ENCODE peak calls at places on chromosome 9, in ten cellular contexts. Q is tibial artery; K is CD4-positive, alpha-beta T cell; O is lung; R is GM23338; G is esophagus squamous epithelium; J is PC-3; A is tibial nerve; T is CD8-positive, alpha-beta T cell; Y is dorsolateral prefrontal cortex. B is an unnamed sample.

GRCh38 chr9:105539452-105539851 is 18.5 kb upstream of the FKTN start:
- DNase-seq in Q (no peak), K (no peak), O (no peak), R (peak; percentile 49), G (no peak), J (peak; percentile 21), A (no peak), T (no peak), Y (no peak), B (no peak)

GRCh38 chr9:137252555-137253506 is 1.7 kb downstream of the STPG3 start:
- DNase-seq in Q (no peak), K (no peak), O (no peak), R (peak; percentile 60), G (no peak), J (no peak), A (no peak), T (no peak), Y (no peak), B (no peak)

GRCh38 chr9:86075132-86075807 is 24.1 kb downstream of the GOLM1 start:
- DNase-seq in Q (no peak), K (no peak), O (no peak), R (no peak), G (no peak), J (no peak), A (no peak), T (no peak), Y (no peak), B (no peak)

GRCh38 chr9:92706218-92706940 is 36.4 kb upstream of the IPPK start:
- DNase-seq in Q (no peak), K (peak; percentile 15), O (no peak), R (peak; percentile 81), G (no peak), J (peak; percentile 60), A (no peak), T (no peak), Y (no peak), B (no peak)

GRCh38 chr9:110669439-110669838 is 848 bp downstream of the MUSK start:
- DNase-seq in Q (no peak), K (no peak), O (no peak), R (no peak), G (no peak), J (peak; percentile 7), A (no peak), T (no peak), Y (no peak), B (peak; percentile 5)

GRCh38 chr9:103530934-103531333 is 535.8 kb downstream of the CYLC2 start:
- DNase-seq in Q (no peak), K (no peak), O (no peak), R (no peak), G (no peak), J (no peak), A (no peak), T (no peak), Y (no peak), B (no peak)

GRCh38 chr9:18294229-18294628 is 179.7 kb upstream of the ADAMTSL1 start:
- DNase-seq in Q (no peak), K (no peak), O (no peak), R (no peak), G (no peak), J (no peak), A (no peak), T (no peak), Y (no peak), B (no peak)

GRCh38 chr9:92406506-92406905 is 2.1 kb upstream of the OGN start:
- DNase-seq in Q (peak; percentile 75), K (peak; percentile 13), O (peak; percentile 31), R (no peak), G (peak; percentile 8), J (no peak), A (peak; percentile 42), T (peak; percentile 24), Y (no peak), B (no peak)

GRCh38 chr9:126515873-126516505 is 97.7 kb upstream of the LMX1B start:
- DNase-seq in Q (no peak), K (no peak), O (no peak), R (no peak), G (no peak), J (no peak), A (no peak), T (no peak), Y (no peak), B (no peak)

GRCh38 chr9:126515001-126515872 is 98.5 kb upstream of the LMX1B start:
- DNase-seq in Q (no peak), K (no peak), O (no peak), R (no peak), G (no peak), J (no peak), A (no peak), T (no peak), Y (no peak), B (no peak)

GRCh38 chr9:126516561-126516935 is 97.2 kb upstream of the LMX1B start:
- DNase-seq in Q (no peak), K (no peak), O (no peak), R (no peak), G (no peak), J (no peak), A (no peak), T (no peak), Y (no peak), B (no peak)

GRCh38 chr9:126513159-126514036 is 100.3 kb upstream of the LMX1B start:
- DNase-seq in Q (no peak), K (no peak), O (no peak), R (no peak), G (no peak), J (peak; percentile 7), A (no peak), T (no peak), Y (no peak), B (no peak)

GRCh38 chr9:126514037-126514821 is 99.5 kb upstream of the LMX1B start:
- DNase-seq in Q (peak; percentile 56), K (no peak), O (peak; percentile 57), R (peak; percentile 87), G (no peak), J (peak; percentile 30), A (peak; percentile 51), T (peak; percentile 47), Y (peak; percentile 52), B (no peak)
- TF ChIP-seq CTCF in Q (peak; percentile 15), K (peak; percentile 42), O (peak; percentile 15), R (peak; percentile 72), G (peak; percentile 33), J (peak; percentile 44), A (peak; percentile 63), T (peak; percentile 34), Y (peak; percentile 21), B (no peak)

GRCh38 chr9:970310-971002 is 6.0 kb upstream of the DMRT3 start:
- DNase-seq in Q (no peak), K (no peak), O (no peak), R (peak; percentile 65), G (no peak), J (no peak), A (no peak), T (no peak), Y (no peak), B (no peak)

GRCh38 chr9:974064-974992 is 2.1 kb upstream of the DMRT3 start:
- DNase-seq in Q (no peak), K (no peak), O (no peak), R (peak; percentile 31), G (no peak), J (no peak), A (no peak), T (no peak), Y (no peak), B (no peak)

GRCh38 chr9:971901-972511 is 4.4 kb upstream of the DMRT3 start:
- DNase-seq in Q (no peak), K (no peak), O (no peak), R (peak; percentile 93), G (no peak), J (no peak), A (no peak), T (no peak), Y (no peak), B (no peak)

GRCh38 chr9:973295-973842 is 3.1 kb upstream of the DMRT3 start:
- DNase-seq in Q (no peak), K (no peak), O (no peak), R (peak; percentile 17), G (no peak), J (no peak), A (no peak), T (no peak), Y (no peak), B (no peak)

GRCh38 chr9:972512-973294 is 3.8 kb upstream of the DMRT3 start:
- DNase-seq in Q (no peak), K (no peak), O (no peak), R (peak; percentile 60), G (no peak), J (no peak), A (no peak), T (no peak), Y (no peak), B (no peak)
- H3K27me3 ChIP-seq in Q (no peaks in the 10 kb centered on the region), K (peaks cover 98% of the 10 kb centered on the region), O (peaks cover 37% of the 10 kb centered on the region), R (peaks cover 100% of the 10 kb centered on the region), G (peaks cover 43% of the 10 kb centered on the region), J (peaks cover 14% of the 10 kb centered on the region), A (peaks cover 2% of the 10 kb centered on the region), T (peaks cover 35% of the 10 kb centered on the region), Y (peaks cover 100% of the 10 kb centered on the region), B (peaks cover 75% of the 10 kb centered on the region)

GRCh38 chr9:135858491-135859185 is 48.7 kb downstream of the CAMSAP1 start:
- DNase-seq in Q (no peak), K (no peak), O (no peak), R (no peak), G (no peak), J (peak; percentile 12), A (no peak), T (no peak), Y (no peak), B (no peak)

GRCh38 chr9:135865531-135865930 is 41.8 kb downstream of the CAMSAP1 start:
- DNase-seq in Q (no peak), K (no peak), O (no peak), R (no peak), G (no peak), J (no peak), A (no peak), T (no peak), Y (no peak), B (no peak)

GRCh38 chr9:135864447-135865049 is 42.8 kb downstream of the CAMSAP1 start:
- DNase-seq in Q (peak; percentile 59), K (peak; percentile 70), O (peak; percentile 50), R (peak; percentile 92), G (no peak), J (peak; percentile 60), A (peak; percentile 80), T (peak; percentile 65), Y (peak; percentile 74), B (no peak)

GRCh38 chr9:135857843-135858242 is 49.5 kb downstream of the CAMSAP1 start:
- DNase-seq in Q (no peak), K (no peak), O (no peak), R (no peak), G (no peak), J (no peak), A (no peak), T (no peak), Y (no peak), B (no peak)

GRCh38 chr9:135862781-135863180 is 44.6 kb downstream of the CAMSAP1 start:
- DNase-seq in Q (no peak), K (no peak), O (no peak), R (no peak), G (no peak), J (no peak), A (no peak), T (no peak), Y (no peak), B (no peak)
- TF ChIP-seq CTCF in Q (no peak), K (no peak), O (no peak), R (no peak), G (no peak), J (no peak), A (no peak), T (no peak), Y (no peak), B (no peak)

DNA sequence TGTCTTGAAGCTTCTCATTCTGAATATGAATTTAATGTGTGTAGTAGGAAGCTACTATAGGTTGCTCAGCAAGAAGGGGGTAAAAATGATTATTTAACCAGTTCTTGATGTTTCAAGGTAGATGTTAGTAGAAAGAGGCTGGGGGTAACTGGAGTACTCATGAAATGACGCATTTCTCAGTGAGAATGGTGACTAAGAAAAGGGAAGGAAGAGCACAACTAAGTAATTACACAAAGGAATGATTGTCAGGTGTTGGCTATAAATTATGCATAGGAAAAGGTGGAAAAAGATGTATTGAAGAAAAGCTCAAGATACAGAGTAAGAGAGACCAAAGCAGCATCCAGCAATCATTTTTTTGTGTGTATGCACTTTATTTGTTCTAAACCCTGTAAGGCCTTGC is 1.4 kb upstream of the PSIP1 start:
- DNase-seq in Q (no peak), K (no peak), O (no peak), R (peak; percentile 13), G (no peak), J (peak; percentile 32), A (no peak), T (no peak), Y (no peak), B (no peak)
- H3K27me3 ChIP-seq in Q (no peaks in the 10 kb centered on the region), K (no peaks in the 10 kb centered on the region), O (no peaks in the 10 kb centered on the region), R (no peaks in the 10 kb centered on the region), G (no peaks in the 10 kb centered on the region), J (no peaks in the 10 kb centered on the region), A (no peaks in the 10 kb centered on the region), T (no peaks in the 10 kb centered on the region), Y (no peaks in the 10 kb centered on the region), B (no peaks in the 10 kb centered on the region)